ENCODE peak calls at places on chromosomes 6 and 20, in seven cellular contexts. F, E, Q, K, L, T and N are unnamed samples. For H3K9me3 and H3K4me1, the result is how much of the 10 kb centered on the place peaks cover.

GRCh38 chr6:3195695-3196497 is 31.6 kb downstream of the TUBB2B start:
- DNase-seq in F (peak), E (no peak), Q (no peak), K (no peak), L (no peak), T (peak), N (no peak)

GRCh38 chr6:83511901-83512681 is at the start of gene PRSS35:
- DNase-seq in F (no peak), E (peak), Q (no peak), K (peak), L (peak), T (peak), N (no peak)

GRCh38 chr6:3419624-3420272 is 37.1 kb downstream of the SLC22A23 start:
- DNase-seq in F (no peak), E (no peak), Q (no peak), K (no peak), L (no peak), T (peak), N (no peak)

GRCh38 chr6:19368511-19368910 is 468.7 kb upstream of the ID4 start:
- DNase-seq in F (no peak), E (no peak), Q (no peak), K (no peak), L (no peak), T (peak), N (no peak)

GRCh38 chr6:31058128-31058894 is 48.0 kb downstream of the MUC22 start:
- DNase-seq in F (peak), E (no peak), Q (no peak), K (no peak), L (no peak), T (peak), N (no peak)

GRCh38 chr6:109428889-109429477 is 11.4 kb downstream of the PPIL6 start:
- DNase-seq in F (no peak), E (no peak), Q (no peak), K (no peak), L (no peak), T (peak), N (no peak)

GRCh38 chr6:109024368-109024767 is 70.3 kb downstream of the SESN1 start:
- DNase-seq in F (no peak), E (no peak), Q (no peak), K (no peak), L (no peak), T (peak), N (no peak)

GRCh38 chr20:54174452-54175175 is 828 bp upstream of the CYP24A1 start:
- DNase-seq in F (no peak), E (no peak), Q (no peak), K (no peak), L (no peak), T (no peak), N (no peak)

GRCh38 chr20:43541214-43541613 is 17.6 kb upstream of the SGK2 start:
- DNase-seq in F (no peak), E (no peak), Q (no peak), K (no peak), L (no peak), T (peak), N (no peak)

DNA sequence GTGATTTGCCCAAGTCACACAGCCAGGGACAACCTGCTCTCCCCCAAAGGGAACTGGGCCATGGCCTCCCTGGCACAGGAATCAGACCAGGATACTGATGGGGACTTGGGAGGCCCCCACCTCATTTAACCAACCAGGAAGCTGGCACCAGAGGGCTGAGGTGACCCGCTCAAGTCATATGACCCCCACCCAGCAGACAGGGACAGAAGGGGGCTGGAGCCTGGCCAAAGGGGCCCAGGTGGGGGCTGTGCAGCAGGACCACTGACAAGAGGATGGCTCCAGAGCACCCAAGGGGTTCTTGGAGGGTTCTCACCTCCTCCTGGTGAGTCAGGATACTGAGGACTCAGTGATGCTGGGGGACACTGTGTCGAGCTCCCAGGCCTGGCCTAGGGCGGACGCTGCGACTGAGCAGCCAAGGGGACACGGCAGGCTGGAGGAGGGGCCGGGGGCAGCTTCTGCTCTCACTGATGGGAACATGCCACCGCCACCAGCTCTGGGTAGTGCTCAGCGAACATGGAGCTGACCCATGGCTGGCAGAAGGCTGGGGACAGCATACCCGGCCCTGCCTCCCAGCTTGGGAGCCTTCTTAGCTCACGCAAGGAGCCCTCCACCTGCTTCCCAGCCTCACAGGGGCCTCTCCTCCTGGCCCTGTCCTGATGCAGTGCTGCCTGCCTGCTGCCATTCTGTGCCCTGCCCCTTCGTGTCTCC is 1.2 kb downstream of the CST7 start:
- DNase-seq in F (no peak), E (no peak), Q (no peak), K (peak), L (no peak), T (no peak), N (peak)
- H3K9me3 ChIP-seq in F (under half), E (under half), Q (under half), K (under half), L (under half), T (under half), N (under half)

GRCh38 chr6:143970827-143971226 is 37.2 kb downstream of the PLAGL1 start:
- DNase-seq in F (no peak), E (no peak), Q (no peak), K (no peak), L (no peak), T (peak), N (no peak)
- H3K4me1 ChIP-seq in F (under half), E (under half), Q (under half), K (under half), L (under half), T (under half), N (under half)

GRCh38 chr20:31278178-31278577 is 20.7 kb downstream of the DEFB115 start:
- DNase-seq in F (no peak), E (no peak), Q (no peak), K (no peak), L (no peak), T (no peak), N (no peak)

GRCh38 chr20:31274441-31274840 is 17.0 kb downstream of the DEFB115 start:
- DNase-seq in F (no peak), E (no peak), Q (no peak), K (no peak), L (no peak), T (no peak), N (no peak)
- H3K9me3 ChIP-seq in F (under half), E (half or more), Q (under half), K (under half), L (under half), T (under half), N (under half)

DNA sequence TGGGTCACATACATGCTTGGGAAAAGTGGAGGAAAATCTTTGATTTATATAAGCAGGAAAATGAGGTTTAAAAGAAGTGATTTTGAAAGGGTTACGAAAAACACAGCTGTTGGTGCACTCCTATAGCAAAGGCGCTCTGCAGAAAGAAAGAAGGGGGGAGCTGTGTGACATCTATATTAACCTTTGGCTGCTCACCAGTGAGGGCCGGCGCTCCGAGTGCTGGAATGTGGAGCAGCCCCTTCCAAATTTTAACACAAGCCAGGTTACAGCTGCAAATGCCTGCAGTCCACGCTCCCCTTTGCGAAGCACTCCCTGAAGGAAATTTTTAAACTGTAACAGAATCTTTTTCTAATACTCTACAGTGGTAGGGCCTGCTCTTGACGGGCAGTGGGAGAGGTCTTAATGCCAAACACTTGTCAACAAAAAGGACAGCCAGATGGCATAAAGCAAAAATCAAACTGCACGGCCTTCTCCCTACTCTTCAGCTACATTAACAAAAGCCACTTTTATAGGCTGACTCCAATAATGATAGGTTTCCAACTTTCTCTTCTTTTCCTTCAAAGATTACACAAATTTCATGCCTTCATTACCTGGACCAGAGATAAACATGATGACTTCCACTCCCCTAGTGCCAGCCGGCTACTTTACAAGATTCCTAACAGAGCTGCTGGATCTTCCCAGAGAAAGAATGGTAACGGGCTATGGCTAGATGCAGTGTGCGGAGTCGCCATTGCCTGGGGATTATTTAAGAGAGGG is 4.8 kb downstream of the BMP7 start:
- DNase-seq in F (no peak), E (no peak), Q (no peak), K (no peak), L (no peak), T (no peak), N (no peak)
- H3K4me1 ChIP-seq in F (half or more), E (under half), Q (under half), K (under half), L (under half), T (under half), N (under half)

GRCh38 chr20:12171927-12172581 is 254.4 kb downstream of the BTBD3 start:
- DNase-seq in F (no peak), E (no peak), Q (no peak), K (no peak), L (no peak), T (peak), N (no peak)
- H3K9me3 ChIP-seq in F (under half), E (under half), Q (under half), K (under half), L (under half), T (under half), N (under half)

DNA sequence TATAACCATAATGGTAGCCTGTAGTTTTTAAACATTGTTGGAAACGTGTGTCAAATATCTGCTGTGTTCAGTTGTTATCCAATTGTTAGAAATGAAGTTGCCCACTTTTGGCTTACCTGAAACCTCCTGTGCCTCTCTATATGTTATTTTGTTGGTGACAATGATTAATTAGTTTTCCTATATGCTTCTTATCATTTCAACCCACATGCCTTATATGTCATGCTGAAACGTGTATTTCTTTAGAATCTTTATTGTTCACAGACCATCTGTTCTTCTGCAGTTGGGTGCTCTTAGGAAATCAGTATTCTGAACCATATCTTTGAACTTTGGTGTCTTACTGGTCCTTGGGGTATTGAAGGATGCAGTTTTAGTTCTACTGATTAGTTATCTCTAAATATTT is 91.2 kb upstream of the SCGN start:
- DNase-seq in F (no peak), E (no peak), Q (no peak), K (no peak), L (no peak), T (no peak), N (no peak)
- H3K4me1 ChIP-seq in F (under half), E (under half), Q (under half), K (under half), L (under half), T (under half), N (under half)

GRCh38 chr20:15419856-15420255 is 1082.4 kb upstream of the FLRT3 start:
- DNase-seq in F (no peak), E (no peak), Q (no peak), K (no peak), L (no peak), T (no peak), N (no peak)

DNA sequence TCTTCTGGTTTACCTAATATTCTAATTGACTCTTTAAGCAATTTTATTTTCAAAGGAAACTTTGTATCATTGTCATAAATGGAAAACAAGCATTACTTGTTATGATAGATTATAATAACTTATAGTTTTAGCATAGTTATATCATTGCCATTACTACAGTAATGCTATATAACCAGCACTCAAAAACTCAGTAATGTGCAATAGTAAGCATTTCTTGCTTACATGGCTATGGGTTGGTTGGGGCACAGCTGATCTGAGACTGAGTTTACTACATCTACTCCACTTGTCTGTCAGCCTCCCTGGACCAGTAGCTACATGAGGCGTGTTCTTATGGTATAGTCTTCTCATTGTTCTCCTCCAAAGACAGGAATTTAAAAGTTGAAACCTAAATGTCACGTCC is 1085.6 kb upstream of the FLRT3 start:
- DNase-seq in F (no peak), E (no peak), Q (no peak), K (no peak), L (no peak), T (no peak), N (no peak)
- H3K9me3 ChIP-seq in F (under half), E (under half), Q (under half), K (under half), L (under half), T (under half), N (under half)